ENCODE peak calls at places on chromosomes 3 and 15, in ten cellular contexts. U is uterus, W is A549, Q is heart left ventricle, C is tibial nerve, F is GM12892, V is IMR-90, S is lower leg skin, T is breast epithelium, P is adrenal gland. A is an unnamed sample.

GRCh38 chr3:118683636-118684035 is 351.0 kb downstream of the IGSF11 start:
- DNase-seq in U (no peak), V (no peak), P (no peak), C (no peak), T (no peak), F (no peak), Q (no peak), W (no peak), S (no peak), A (no peak)

GRCh38 chr15:57382222-57382621 is 5.9 kb downstream of the CGNL1 start:
- DNase-seq in F (no peak), W (no peak), S (no peak), P (no peak), Q (no peak), T (no peak), V (no peak), U (no peak), C (no peak), A (no peak)

GRCh38 chr3:40505599-40506462 is at the start of gene ZNF620:
- DNase-seq in S (peak; percentile 27), P (peak; percentile 85), U (peak; percentile 77), F (peak; percentile 27), C (peak; percentile 45), T (peak; percentile 69), Q (peak; percentile 81), W (peak; percentile 62), V (peak; percentile 54), A (peak; percentile 80)

GRCh38 chr15:63439536-63440264 is 58.1 kb upstream of the CA12 start:
- DNase-seq in U (no peak), W (no peak), C (no peak), P (no peak), V (peak; percentile 65), T (no peak), S (no peak), Q (no peak), F (no peak), A (no peak)

GRCh38 chr3:145882416-145882815 is 278.6 kb downstream of the PLOD2 start:
- DNase-seq in P (no peak), Q (no peak), T (no peak), U (no peak), W (no peak), F (no peak), C (no peak), S (no peak), V (no peak), A (no peak)

GRCh38 chr15:71316911-71317310 is 201.6 kb downstream of the THSD4 start:
- DNase-seq in P (no peak), Q (no peak), U (no peak), W (no peak), C (no peak), V (peak; percentile 73), T (no peak), S (no peak), F (no peak), A (no peak)

GRCh38 chr15:97504031-97504430 is 456.5 kb upstream of the ARRDC4 start:
- DNase-seq in S (no peak), C (no peak), W (no peak), U (no peak), T (no peak), V (peak; percentile 0), Q (no peak), F (no peak), P (no peak), A (no peak)

GRCh38 chr15:98419173-98419814 is 229.0 kb upstream of the IGF1R start:
- DNase-seq in C (no peak), Q (no peak), S (no peak), V (no peak), T (no peak), U (no peak), W (no peak), F (no peak), P (no peak), A (no peak)

DNA sequence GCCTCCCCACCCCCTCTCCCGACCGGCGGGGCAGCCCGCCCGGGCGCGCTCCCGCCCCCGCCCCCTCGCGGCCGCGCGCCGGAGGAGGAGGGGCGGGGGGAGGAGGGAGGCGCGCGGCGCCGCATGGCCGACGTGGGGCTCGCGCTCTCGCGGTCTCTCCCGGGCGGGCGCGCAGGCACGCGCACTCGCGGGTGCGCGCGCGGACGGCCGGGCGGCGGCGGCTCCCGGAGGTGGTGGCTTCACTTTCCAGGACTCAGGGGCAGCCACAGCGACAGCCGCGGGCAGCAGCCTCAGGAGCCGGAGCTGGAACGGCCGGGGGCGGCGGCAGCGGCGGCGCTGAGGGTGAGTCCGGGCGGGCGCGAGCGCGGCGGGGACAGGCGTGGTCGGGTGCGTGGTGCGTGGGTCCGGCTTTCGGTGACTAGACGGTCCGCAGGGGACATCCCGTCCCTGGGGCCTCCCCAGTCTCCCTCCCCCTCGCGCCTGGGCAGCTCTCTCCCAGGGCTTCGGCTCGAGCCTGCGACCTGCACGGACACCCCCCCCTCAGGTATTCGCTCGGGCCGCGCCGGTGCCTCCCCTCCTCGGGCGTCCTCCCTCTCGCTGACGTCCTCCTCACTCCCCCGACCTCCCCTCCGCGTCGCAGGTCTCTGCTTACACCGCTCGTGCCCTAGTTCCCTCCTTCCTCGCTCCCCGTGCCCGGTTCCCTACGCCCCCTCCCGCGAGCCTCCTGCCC is at the start of gene UBE2E2:
- DNase-seq in V (peak; percentile 66), C (peak; percentile 46), S (peak; percentile 35), T (peak; percentile 64), W (peak; percentile 84), P (peak; percentile 68), Q (peak; percentile 82), F (peak; percentile 88), U (peak; percentile 59), A (peak; percentile 59)
- TF ChIP-seq POLR2A in V (peak; percentile 59), C (peak; percentile 82), S (no peak), T (no peak), W (peak; percentile 46), P (peak; percentile 66), Q (peak; percentile 64), F (peak; percentile 76), U (peak; percentile 32), A (peak; percentile 70)

GRCh38 chr15:50686468-50687301 is at the start of gene TRPM7:
- DNase-seq in S (peak; percentile 82), U (peak; percentile 81), V (peak; percentile 81), F (peak; percentile 74), T (peak; percentile 76), P (peak; percentile 89), C (peak; percentile 86), Q (peak; percentile 92), W (peak; percentile 89), A (peak; percentile 93)
- TF ChIP-seq POLR2A in S (peak; percentile 38), U (peak; percentile 61), V (peak; percentile 79), F (peak; percentile 84), T (peak; percentile 49), P (peak; percentile 62), C (peak; percentile 92), Q (peak; percentile 73), W (peak; percentile 93), A (peak; percentile 77)

GRCh38 chr15:74631935-74632560 is 16.4 kb downstream of the CLK3 start:
- DNase-seq in Q (peak; percentile 59), T (no peak), U (peak; percentile 47), S (no peak), F (peak; percentile 73), C (peak; percentile 64), V (peak; percentile 45), P (peak; percentile 73), W (peak; percentile 78), A (no peak)

GRCh38 chr15:74630284-74631086 is 14.8 kb downstream of the CLK3 start:
- DNase-seq in W (no peak), U (no peak), S (no peak), T (no peak), Q (no peak), C (no peak), V (no peak), F (no peak), P (no peak), A (no peak)

GRCh38 chr15:74631408-74631807 is 15.8 kb downstream of the CLK3 start:
- DNase-seq in S (no peak), T (no peak), P (no peak), F (no peak), V (no peak), Q (no peak), C (no peak), U (no peak), W (no peak), A (no peak)

GRCh38 chr15:74632601-74633000 is 17.0 kb downstream of the CLK3 start:
- DNase-seq in V (no peak), Q (no peak), W (no peak), C (no peak), U (no peak), P (no peak), S (no peak), F (no peak), T (no peak), A (no peak)

DNA sequence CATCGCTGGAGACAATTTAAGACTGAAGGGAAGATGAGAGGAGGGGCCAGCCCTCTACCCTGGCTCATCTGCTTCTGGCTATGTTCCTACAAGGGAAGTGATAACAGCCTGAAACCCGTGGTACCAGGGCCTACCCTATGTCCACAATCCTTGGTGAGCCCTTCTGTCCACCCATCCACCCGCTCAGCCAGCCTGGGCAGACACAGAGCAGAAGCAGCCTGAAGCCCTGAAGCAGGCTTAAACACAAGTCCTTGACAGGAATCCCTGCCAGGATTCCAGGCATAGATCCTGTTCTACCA is 15.4 kb downstream of the CLK3 start:
- DNase-seq in T (no peak), Q (no peak), P (no peak), F (no peak), V (no peak), S (no peak), W (no peak), U (no peak), C (no peak), A (no peak)
- TF ChIP-seq POLR2A in T (no peak), Q (no peak), P (no peak), F (no peak), V (no peak), S (no peak), W (no peak), U (no peak), C (no peak), A (no peak)

GRCh38 chr15:93026359-93026758 is 62.7 kb downstream of the RGMA start:
- DNase-seq in V (no peak), P (no peak), F (no peak), S (no peak), Q (no peak), U (no peak), W (no peak), T (no peak), C (no peak), A (peak; percentile 19)

GRCh38 chr15:93028632-93029612 is 60.1 kb downstream of the RGMA start:
- DNase-seq in P (peak; percentile 96), C (peak; percentile 71), T (no peak), V (peak; percentile 91), Q (peak; percentile 68), U (peak; percentile 78), F (no peak), W (no peak), S (peak; percentile 79), A (peak; percentile 82)

GRCh38 chr15:93025625-93025982 is 63.4 kb downstream of the RGMA start:
- DNase-seq in P (no peak), S (no peak), T (no peak), Q (no peak), U (no peak), F (no peak), C (no peak), W (no peak), V (no peak), A (no peak)

GRCh38 chr15:93028111-93028631 is 60.8 kb downstream of the RGMA start:
- DNase-seq in U (no peak), C (no peak), W (no peak), S (no peak), V (no peak), P (no peak), Q (no peak), T (no peak), F (no peak), A (no peak)

DNA sequence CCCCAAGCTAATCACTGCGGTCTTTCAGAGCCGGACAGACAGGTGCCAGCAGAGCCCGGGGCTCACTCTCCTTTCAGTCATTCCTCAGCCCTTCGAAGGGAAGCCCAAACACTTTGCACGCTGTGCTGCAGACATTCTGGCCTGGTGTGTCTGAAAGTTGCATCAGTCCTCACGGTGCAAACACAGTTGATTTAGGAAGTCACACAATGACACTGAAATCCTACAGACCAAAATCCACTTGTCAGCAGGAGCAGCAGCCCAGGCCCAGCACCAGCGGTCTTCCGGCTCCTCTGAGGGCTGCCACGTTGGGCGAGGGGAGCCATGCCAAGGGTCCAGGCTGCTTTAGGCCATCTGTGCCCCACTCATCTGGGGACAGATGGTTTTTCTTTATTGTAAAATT is 61.6 kb downstream of the RGMA start:
- DNase-seq in W (no peak), S (no peak), T (no peak), C (no peak), V (no peak), F (no peak), Q (no peak), U (no peak), P (peak; percentile 32), A (peak; percentile 35)
- TF ChIP-seq POLR2A in W (no peak), S (no peak), T (no peak), C (no peak), V (no peak), F (no peak), Q (no peak), U (no peak), P (no peak), A (no peak)